ENCODE peak calls at places on chromosome 7, in seven cellular contexts. U is GM06990; Y is G401; Z is nucleus accumbens; P is activated CD4-positive, alpha-beta T cell treated with anti-CD3 and anti-CD28 coated beads for 24 hours; N is AG10803; A is T-helper 2 cell. D is an unnamed sample.

GRCh38 chr7:106126170-106126938 is 14.2 kb upstream of the SYPL1 start:
- DNase-seq in U (no peak), Y (no peak), Z (no peak), P (peak; percentile 11), N (peak; percentile 45), A (no peak), D (no peak)

GRCh38 chr7:134542195-134542771 is 6.6 kb upstream of the AKR1B15 start:
- DNase-seq in U (no peak), Y (no peak), Z (no peak), P (no peak), N (no peak), A (no peak), D (no peak)

GRCh38 chr7:46685051-46685450 is 764.0 kb upstream of the IGFBP3 start:
- DNase-seq in U (no peak), Y (no peak), Z (no peak), P (no peak), N (no peak), A (no peak), D (no peak)

GRCh38 chr7:47588704-47589225 is 6.9 kb upstream of the TNS3 start:
- DNase-seq in U (no peak), Y (no peak), Z (no peak), P (no peak), N (no peak), A (no peak), D (no peak)

GRCh38 chr7:152527610-152528032 is 91.8 kb upstream of the KMT2C start:
- DNase-seq in U (no peak), Y (no peak), Z (no peak), P (no peak), N (peak; percentile 34), A (no peak), D (no peak)

GRCh38 chr7:86963599-86964230 is 95.7 kb downstream of the ELAPOR2 start:
- DNase-seq in U (peak; percentile 21), Y (no peak), Z (no peak), P (no peak), N (peak; percentile 68), A (no peak), D (no peak)

GRCh38 chr7:151865070-151865670 is 11.7 kb downstream of the PRKAG2 start:
- DNase-seq in U (no peak), Y (no peak), Z (no peak), P (no peak), N (no peak), A (no peak), D (no peak)

GRCh38 chr7:136925049-136925448 is 56.6 kb downstream of the CHRM2 start:
- DNase-seq in U (no peak), Y (no peak), Z (no peak), P (no peak), N (no peak), A (no peak), D (no peak)

GRCh38 chr7:90407484-90407821 is 4.2 kb downstream of the CLDN12 start:
- DNase-seq in U (no peak), Y (no peak), Z (no peak), P (no peak), N (no peak), A (no peak), D (no peak)

GRCh38 chr7:55177589-55178261 is 158.9 kb downstream of the EGFR start:
- DNase-seq in U (no peak), Y (no peak), Z (no peak), P (no peak), N (peak; percentile 37), A (no peak), D (no peak)

GRCh38 chr7:156827587-156828203 is 65.3 kb downstream of the LMBR1 start:
- DNase-seq in U (no peak), Y (peak; percentile 9), Z (no peak), P (no peak), N (peak; percentile 36), A (no peak), D (no peak)

GRCh38 chr7:157932498-157933218 is 595.9 kb downstream of the DNAJB6 start:
- DNase-seq in U (no peak), Y (no peak), Z (no peak), P (no peak), N (no peak), A (no peak), D (no peak)

GRCh38 chr7:44131173-44132009 is 8.0 kb upstream of the POLD2 start:
- DNase-seq in U (no peak), Y (no peak), Z (no peak), P (no peak), N (no peak), A (no peak), D (no peak)